ENCODE peak calls at places on chromosome 9, in ten cellular contexts. N is anterior cingulate cortex, D is Caco-2, E is GM23338, X is HCT116, C is naive B cell, I is left colon, L is AG04450, P is GF-D8, F is heart right ventricle. H is an unnamed sample.

GRCh38 chr9:95462419-95463121 is 54.2 kb downstream of the PTCH1 start:
- DNase-seq in N (peak), D (peak), E (peak), X (no peak), C (peak), I (peak), L (peak), P (peak), F (peak), H (peak)

GRCh38 chr9:116859763-116860162 is 172.7 kb downstream of the TRIM32 start:
- DNase-seq in N (no peak), D (no peak), E (no peak), X (no peak), C (no peak), I (no peak), L (no peak), P (no peak), F (no peak), H (no peak)

GRCh38 chr9:89690334-89690912 is 85.6 kb downstream of the GADD45G start:
- DNase-seq in N (no peak), D (no peak), E (no peak), X (no peak), C (no peak), I (no peak), L (no peak), P (no peak), F (no peak), H (no peak)

GRCh38 chr9:101601904-101602765 is 7.4 kb upstream of the PPP3R2 start:
- DNase-seq in N (no peak), D (peak), E (peak), X (peak), C (peak), I (no peak), L (peak), P (peak), F (peak), H (no peak)

GRCh38 chr9:124210697-124211096 is 47.1 kb upstream of the NEK6 start:
- DNase-seq in N (no peak), D (no peak), E (no peak), X (no peak), C (peak), I (no peak), L (no peak), P (no peak), F (no peak), H (no peak)

GRCh38 chr9:86330186-86330585 is 24.0 kb downstream of the TUT7 start:
- DNase-seq in N (no peak), D (no peak), E (no peak), X (no peak), C (no peak), I (no peak), L (no peak), P (no peak), F (no peak), H (no peak)

GRCh38 chr9:1100945-1101344 is 50.8 kb downstream of the DMRT2 start:
- DNase-seq in N (peak), D (peak), E (peak), X (no peak), C (no peak), I (peak), L (no peak), P (no peak), F (peak), H (peak)

GRCh38 chr9:111645806-111646205 is 14.7 kb downstream of the DNAJC25 start:
- DNase-seq in N (no peak), D (no peak), E (no peak), X (no peak), C (no peak), I (no peak), L (no peak), P (no peak), F (no peak), H (no peak)

GRCh38 chr9:12739014-12739413 is 35.8 kb upstream of the LURAP1L start:
- DNase-seq in N (no peak), D (no peak), E (peak), X (no peak), C (no peak), I (no peak), L (no peak), P (no peak), F (no peak), H (no peak)

GRCh38 chr9:95762322-95762721 is 113.2 kb upstream of the ERCC6L2 start:
- DNase-seq in N (no peak), D (no peak), E (no peak), X (no peak), C (no peak), I (no peak), L (no peak), P (no peak), F (no peak), H (no peak)

GRCh38 chr9:128416432-128417019 is 4.1 kb upstream of the CERCAM start:
- DNase-seq in N (no peak), D (no peak), E (no peak), X (no peak), C (no peak), I (no peak), L (no peak), P (peak), F (no peak), H (no peak)

GRCh38 chr9:125387861-125388524 is 126.4 kb downstream of the GAPVD1 start:
- DNase-seq in N (no peak), D (no peak), E (no peak), X (no peak), C (no peak), I (no peak), L (no peak), P (no peak), F (no peak), H (no peak)

GRCh38 chr9:32378496-32378895 is 5.9 kb upstream of the ACO1 start:
- DNase-seq in N (peak), D (peak), E (peak), X (peak), C (peak), I (no peak), L (peak), P (peak), F (peak), H (no peak)

H was measured in pancreas.